ENCODE peak calls at places on chromosome 13, in six cellular contexts. F, N, I, J, Y and M are unnamed samples.

GRCh38 chr13:31595568-31595967 is 143.8 kb upstream of the RXFP2 start:
- DNase-seq in I (peak), Y (no peak), N (no peak), J (no peak), F (no peak), M (no peak)

GRCh38 chr13:43573361-43573740 is 213.4 kb downstream of the ENOX1 start:
- DNase-seq in I (peak), N (no peak), J (no peak), F (no peak), Y (no peak), M (peak)

GRCh38 chr13:113918981-113919646 is 54.8 kb downstream of the C13orf46 start:
- DNase-seq in N (no peak), I (no peak), F (no peak), J (no peak), Y (no peak), M (no peak)

GRCh38 chr13:33188093-33188882 is 97.3 kb downstream of the STARD13 start:
- DNase-seq in F (no peak), I (peak), J (no peak), N (no peak), Y (no peak), M (no peak)

GRCh38 chr13:36261011-36261410 is 36.6 kb downstream of the CCDC169 start:
- DNase-seq in I (no peak), N (no peak), F (no peak), J (no peak), Y (no peak), M (no peak)

GRCh38 chr13:24181991-24182702 is 21.6 kb downstream of the SPATA13 start:
- DNase-seq in J (no peak), Y (no peak), N (no peak), F (no peak), I (no peak), M (no peak)

GRCh38 chr13:100674363-100674847 is at the start of gene TMTC4:
- DNase-seq in N (no peak), I (no peak), F (no peak), Y (peak), J (no peak), M (no peak)

GRCh38 chr13:111212517-111212873 is 97.4 kb downstream of the ARHGEF7 start:
- DNase-seq in I (no peak), F (no peak), Y (no peak), J (no peak), N (no peak), M (no peak)

GRCh38 chr13:98198683-98199082 is 21.6 kb upstream of the RNF113B start:
- DNase-seq in I (no peak), J (no peak), Y (no peak), N (peak), F (no peak), M (no peak)

GRCh38 chr13:38385152-38385891 is 35.7 kb downstream of the UFM1 start:
- DNase-seq in N (no peak), F (no peak), J (no peak), I (no peak), Y (no peak), M (no peak)

GRCh38 chr13:97223711-97224461 is 1.8 kb downstream of the MBNL2 start:
- DNase-seq in F (peak), J (peak), I (peak), N (peak), Y (no peak), M (peak)

GRCh38 chr13:80309926-80310325 is 31.0 kb downstream of the SPRY2 start:
- DNase-seq in F (no peak), Y (no peak), J (no peak), N (no peak), I (no peak), M (no peak)

GRCh38 chr13:44474122-44474910 is 100.7 kb downstream of the SERP2 start:
- DNase-seq in J (no peak), N (no peak), F (no peak), I (peak), Y (no peak), M (peak)

GRCh38 chr13:60448907-60449510 is 52.0 kb downstream of the TDRD3 start:
- DNase-seq in N (peak), Y (no peak), J (no peak), F (no peak), I (peak), M (peak)

GRCh38 chr13:90868321-90868920 is 479.1 kb upstream of the MIR17HG start:
- DNase-seq in N (peak), J (no peak), I (peak), Y (peak), F (no peak), M (peak)

GRCh38 chr13:113022391-113023216 is 53.6 kb downstream of the MCF2L start:
- DNase-seq in N (peak), J (no peak), Y (no peak), I (no peak), F (no peak), M (peak)

GRCh38 chr13:60617863-60618733 is 221.1 kb downstream of the TDRD3 start:
- DNase-seq in F (peak), Y (no peak), N (no peak), J (no peak), I (peak), M (peak)

GRCh38 chr13:113273856-113274590 is 23.0 kb upstream of the LAMP1 start:
- DNase-seq in N (no peak), Y (no peak), I (peak), F (peak), J (peak), M (peak)

GRCh38 chr13:41587490-41587889 is 130.1 kb downstream of the RGCC start:
- DNase-seq in I (no peak), J (no peak), N (no peak), F (no peak), Y (peak), M (no peak)

GRCh38 chr13:85864963-85865530 is 65.8 kb upstream of the SLITRK6 start:
- DNase-seq in N (no peak), I (no peak), F (peak), J (no peak), Y (no peak), M (peak)

GRCh38 chr13:38844581-38844980 is 146.1 kb downstream of the STOML3 start:
- DNase-seq in N (no peak), Y (no peak), F (no peak), I (no peak), J (no peak), M (no peak)

GRCh38 chr13:77219401-77219800 is 107.5 kb downstream of the MYCBP2 start:
- DNase-seq in I (no peak), Y (no peak), N (no peak), F (no peak), J (no peak), M (no peak)

GRCh38 chr13:49844191-49844590 is 51.7 kb upstream of the KPNA3 start:
- DNase-seq in N (no peak), Y (no peak), F (no peak), J (no peak), I (no peak), M (peak)